ENCODE peak calls at places on chromosome 13, in ten cellular contexts. X, D, S, F, M, C, W, J, P and B are unnamed samples.

GRCh38 chr13:98143601-98144500 is 957 bp downstream of the FARP1 start:
- DNase-seq in X (no peak), D (no peak), S (no peak), F (no peak), M (no peak), C (no peak), W (peak), J (no peak), P (peak), B (no peak)

GRCh38 chr13:86020350-86021002 is 221.3 kb upstream of the SLITRK6 start:
- DNase-seq in X (no peak), D (peak), S (peak), F (no peak), M (no peak), C (no peak), W (peak), J (no peak), P (peak), B (peak)

GRCh38 chr13:94325148-94325528 is 154.3 kb downstream of the DCT start:
- DNase-seq in X (no peak), D (no peak), S (no peak), F (no peak), M (no peak), C (no peak), W (no peak), J (no peak), P (no peak), B (no peak)

GRCh38 chr13:96661612-96662011 is 332.7 kb downstream of the OXGR1 start:
- DNase-seq in X (no peak), D (no peak), S (no peak), F (no peak), M (no peak), C (no peak), W (no peak), J (no peak), P (no peak), B (no peak)

GRCh38 chr13:80100636-80101035 is 240.3 kb downstream of the SPRY2 start:
- DNase-seq in X (no peak), D (no peak), S (no peak), F (no peak), M (peak), C (no peak), W (no peak), J (no peak), P (peak), B (no peak)

GRCh38 chr13:100751826-100752225 is 77.2 kb upstream of the TMTC4 start:
- DNase-seq in X (no peak), D (no peak), S (peak), F (no peak), M (no peak), C (no peak), W (no peak), J (no peak), P (no peak), B (no peak)

GRCh38 chr13:37085656-37086055 is 19.8 kb downstream of the CSNK1A1L start:
- DNase-seq in X (no peak), D (no peak), S (no peak), F (no peak), M (no peak), C (no peak), W (no peak), J (no peak), P (no peak), B (no peak)

GRCh38 chr13:67228909-67229308 is 1.2 kb downstream of the PCDH9 start:
- DNase-seq in X (no peak), D (no peak), S (peak), F (no peak), M (no peak), C (no peak), W (no peak), J (no peak), P (peak), B (no peak)

GRCh38 chr13:20457670-20458069 is 68.0 kb downstream of the CRYL1 start:
- DNase-seq in X (no peak), D (no peak), S (no peak), F (no peak), M (no peak), C (no peak), W (no peak), J (no peak), P (no peak), B (no peak)

GRCh38 chr13:80553041-80553440 is 212.1 kb upstream of the SPRY2 start:
- DNase-seq in X (no peak), D (no peak), S (no peak), F (no peak), M (no peak), C (no peak), W (no peak), J (no peak), P (no peak), B (no peak)

GRCh38 chr13:99941086-99941485 is 30.5 kb downstream of the ZIC5 start:
- DNase-seq in X (no peak), D (no peak), S (peak), F (no peak), M (no peak), C (no peak), W (no peak), J (no peak), P (no peak), B (no peak)